ENCODE peak calls at places on chromosomes 7 and 10, in ten cellular contexts. H, X, O, R, D, Y, I, W, T and J are unnamed samples.

GRCh38 chr7:94111009-94111408 is 106.9 kb upstream of the BET1 start:
- DNase-seq in H (no peak), X (no peak), O (no peak), R (no peak), D (no peak), Y (no peak), I (no peak), W (no peak), T (no peak), J (no peak)

GRCh38 chr7:15508258-15508657 is 53.6 kb downstream of the AGMO start:
- DNase-seq in H (no peak), X (no peak), O (no peak), R (no peak), D (no peak), Y (peak; percentile 69), I (no peak), W (no peak), T (no peak), J (no peak)

GRCh38 chr10:97422921-97423420 is 3.0 kb upstream of the PGAM1 start:
- DNase-seq in H (peak; percentile 75), X (no peak), O (no peak), R (peak; percentile 66), D (no peak), Y (peak; percentile 91), I (no peak), W (peak; percentile 52), T (no peak), J (no peak)

GRCh38 chr10:21372651-21373410 is 152.7 kb downstream of the SKIDA1 start:
- DNase-seq in H (peak; percentile 34), X (peak; percentile 66), O (peak; percentile 41), R (peak; percentile 42), D (no peak), Y (peak; percentile 94), I (no peak), W (peak; percentile 19), T (no peak), J (peak; percentile 25)

GRCh38 chr7:151080522-151081169 is at the start of gene FASTK:
- DNase-seq in H (peak; percentile 92), X (peak; percentile 88), O (peak; percentile 81), R (peak; percentile 91), D (peak; percentile 60), Y (peak; percentile 97), I (peak; percentile 95), W (peak; percentile 88), T (peak; percentile 79), J (peak; percentile 87)

GRCh38 chr7:97471491-97471890 is 260.4 kb upstream of the TAC1 start:
- DNase-seq in H (no peak), X (no peak), O (no peak), R (no peak), D (no peak), Y (no peak), I (no peak), W (no peak), T (no peak), J (no peak)

GRCh38 chr7:158286210-158286609 is 301.4 kb downstream of the PTPRN2 start:
- DNase-seq in H (no peak), X (no peak), O (no peak), R (no peak), D (no peak), Y (no peak), I (no peak), W (no peak), T (no peak), J (no peak)

GRCh38 chr7:36651404-36651803 is 72.9 kb downstream of the AOAH start:
- DNase-seq in H (no peak), X (no peak), O (no peak), R (no peak), D (no peak), Y (peak; percentile 81), I (no peak), W (no peak), T (no peak), J (no peak)

GRCh38 chr10:43867667-43868361 is 219.1 kb upstream of the ZNF32 start:
- DNase-seq in H (no peak), X (no peak), O (no peak), R (no peak), D (no peak), Y (peak; percentile 77), I (no peak), W (no peak), T (no peak), J (no peak)

GRCh38 chr7:144256112-144256511 is 8.5 kb downstream of the OR2A7 start:
- DNase-seq in H (no peak), X (no peak), O (no peak), R (no peak), D (no peak), Y (no peak), I (no peak), W (no peak), T (no peak), J (no peak)

GRCh38 chr10:126945351-126946035 is 40.3 kb downstream of the DOCK1 start:
- DNase-seq in H (no peak), X (no peak), O (no peak), R (no peak), D (no peak), Y (peak; percentile 64), I (no peak), W (no peak), T (no peak), J (no peak)

GRCh38 chr7:5701085-5701914 is 80.2 kb downstream of the RNF216 start:
- DNase-seq in H (peak; percentile 76), X (no peak), O (no peak), R (peak; percentile 66), D (no peak), Y (no peak), I (no peak), W (peak; percentile 73), T (no peak), J (no peak)

GRCh38 chr10:48763403-48763802 is 78.7 kb downstream of the WDFY4 start:
- DNase-seq in H (no peak), X (no peak), O (no peak), R (no peak), D (no peak), Y (no peak), I (no peak), W (no peak), T (no peak), J (no peak)

GRCh38 chr10:45438457-45439090 is 64.6 kb downstream of the ALOX5 start:
- DNase-seq in H (no peak), X (no peak), O (no peak), R (no peak), D (no peak), Y (no peak), I (no peak), W (no peak), T (no peak), J (no peak)

GRCh38 chr7:105219771-105220160 is 169.0 kb downstream of the SRPK2 start:
- DNase-seq in H (no peak), X (no peak), O (no peak), R (no peak), D (no peak), Y (peak; percentile 56), I (no peak), W (no peak), T (no peak), J (no peak)

GRCh38 chr10:95908450-95908849 is 675 bp downstream of the CC2D2B start:
- DNase-seq in H (no peak), X (no peak), O (no peak), R (no peak), D (no peak), Y (no peak), I (no peak), W (no peak), T (no peak), J (no peak)

GRCh38 chr7:25091757-25092156 is 33.3 kb downstream of the CYCS start:
- DNase-seq in H (no peak), X (no peak), O (no peak), R (no peak), D (no peak), Y (no peak), I (no peak), W (no peak), T (no peak), J (no peak)

GRCh38 chr10:44860811-44861751 is 50.1 kb upstream of the TMEM72 start:
- DNase-seq in H (no peak), X (peak; percentile 23), O (peak; percentile 22), R (no peak), D (no peak), Y (peak; percentile 80), I (no peak), W (no peak), T (no peak), J (no peak)

GRCh38 chr7:48366096-48366495 is 194.8 kb downstream of the ABCA13 start:
- DNase-seq in H (no peak), X (no peak), O (no peak), R (no peak), D (no peak), Y (no peak), I (no peak), W (no peak), T (no peak), J (no peak)

GRCh38 chr10:69392481-69393000 is 24.2 kb downstream of the TACR2 start:
- DNase-seq in H (peak; percentile 87), X (peak; percentile 83), O (peak; percentile 91), R (peak; percentile 80), D (no peak), Y (peak; percentile 92), I (peak; percentile 89), W (peak; percentile 78), T (peak; percentile 57), J (peak; percentile 82)

GRCh38 chr10:75375828-75376227 is 25.7 kb downstream of the ZNF503 start:
- DNase-seq in H (no peak), X (no peak), O (no peak), R (no peak), D (no peak), Y (no peak), I (no peak), W (no peak), T (no peak), J (no peak)

GRCh38 chr7:128164061-128164954 is 76.8 kb upstream of the LEP start:
- DNase-seq in H (peak; percentile 33), X (peak; percentile 51), O (no peak), R (no peak), D (no peak), Y (peak; percentile 78), I (no peak), W (no peak), T (no peak), J (no peak)

GRCh38 chr7:100407285-100408180 is 21.0 kb downstream of the ZCWPW1 start:
- DNase-seq in H (peak; percentile 46), X (no peak), O (peak; percentile 64), R (peak; percentile 30), D (no peak), Y (peak; percentile 86), I (peak; percentile 23), W (no peak), T (no peak), J (no peak)

GRCh38 chr7:95213809-95214492 is 110.4 kb downstream of the PON1 start:
- DNase-seq in H (no peak), X (no peak), O (peak; percentile 74), R (no peak), D (no peak), Y (peak; percentile 50), I (no peak), W (no peak), T (no peak), J (peak; percentile 22)

GRCh38 chr7:24718977-24719491 is 38.2 kb downstream of the GSDME start:
- DNase-seq in H (no peak), X (no peak), O (no peak), R (no peak), D (no peak), Y (no peak), I (no peak), W (no peak), T (no peak), J (no peak)

GRCh38 chr7:100899432-100899831 is 3.7 kb upstream of the ACHE start:
- DNase-seq in H (no peak), X (no peak), O (no peak), R (no peak), D (no peak), Y (no peak), I (no peak), W (no peak), T (no peak), J (no peak)